ENCODE peak calls at places on chromosomes 16 and 17, in five cellular contexts. N, J, X, I and F are unnamed samples.

GRCh38 chr17:73228748-73229236 is 32.9 kb downstream of the CPSF4L start:
- DNase-seq in N (peak; percentile 60), J (peak; percentile 79), X (no peak), I (peak; percentile 76), F (peak; percentile 17)

GRCh38 chr17:393806-394717 is 41.5 kb upstream of the RPH3AL start:
- DNase-seq in N (no peak), J (no peak), X (no peak), I (no peak), F (no peak)

GRCh38 chr17:80879723-80880649 is 111.7 kb upstream of the CHMP6 start:
- DNase-seq in N (no peak), J (no peak), X (peak; percentile 49), I (no peak), F (no peak)

GRCh38 chr16:30394603-30395154 is 541 bp upstream of the ZNF48 start:
- DNase-seq in N (no peak), J (no peak), X (no peak), I (peak; percentile 42), F (no peak)

GRCh38 chr17:31740611-31741082 is 118.4 kb downstream of the COPRS start:
- DNase-seq in N (peak; percentile 92), J (peak; percentile 96), X (no peak), I (peak; percentile 45), F (no peak)

GRCh38 chr17:31404028-31404949 is 12.8 kb downstream of the RAB11FIP4 start:
- DNase-seq in N (no peak), J (no peak), X (no peak), I (no peak), F (no peak)

GRCh38 chr16:23072084-23072599 is 77.1 kb downstream of the USP31 start:
- DNase-seq in N (peak; percentile 58), J (no peak), X (no peak), I (peak; percentile 86), F (no peak)

GRCh38 chr17:48241131-48241591 is 133.6 kb downstream of the SNX11 start:
- DNase-seq in N (peak; percentile 77), J (peak; percentile 64), X (peak; percentile 46), I (peak; percentile 75), F (peak; percentile 19)

GRCh38 chr16:50692644-50692998 is 785 bp upstream of the NOD2 start:
- DNase-seq in N (no peak), J (no peak), X (no peak), I (no peak), F (no peak)

GRCh38 chr17:29049541-29050150 is 6.7 kb downstream of the PIPOX start:
- DNase-seq in N (no peak), J (no peak), X (no peak), I (no peak), F (no peak)

GRCh38 chr16:19430345-19430744 is 12.7 kb downstream of the TMC5 start:
- DNase-seq in N (no peak), J (no peak), X (no peak), I (no peak), F (no peak)

GRCh38 chr17:29726721-29727252 is 104.1 kb upstream of the CORO6 start:
- DNase-seq in N (no peak), J (peak; percentile 39), X (no peak), I (peak; percentile 27), F (no peak)

GRCh38 chr17:39252788-39253460 is 27.2 kb upstream of the STAC2 start:
- DNase-seq in N (no peak), J (no peak), X (no peak), I (no peak), F (no peak)

GRCh38 chr16:64627288-64627687 is 494.6 kb downstream of the CDH11 start:
- DNase-seq in N (no peak), J (no peak), X (no peak), I (no peak), F (no peak)

GRCh38 chr16:2280981-2281542 is 13.1 kb upstream of the RNPS1 start:
- DNase-seq in N (no peak), J (no peak), X (no peak), I (no peak), F (no peak)

GRCh38 chr17:79892457-79893236 is 53.4 kb upstream of the CBX4 start:
- DNase-seq in N (no peak), J (no peak), X (no peak), I (no peak), F (no peak)

GRCh38 chr16:72072514-72073342 is 9.7 kb downstream of the HPR start:
- DNase-seq in N (no peak), J (no peak), X (no peak), I (no peak), F (no peak)

GRCh38 chr17:8905256-8905778 is 37.8 kb upstream of the PIK3R6 start:
- DNase-seq in N (no peak), J (no peak), X (no peak), I (no peak), F (no peak)

GRCh38 chr17:42180411-42180921 is 476 bp downstream of the KCNH4 start:
- DNase-seq in N (no peak), J (no peak), X (peak; percentile 25), I (no peak), F (no peak)

GRCh38 chr17:21304091-21304490 is 19.6 kb downstream of the MAP2K3 start:
- DNase-seq in N (no peak), J (no peak), X (no peak), I (no peak), F (no peak)

GRCh38 chr17:1374426-1375177 is 25.4 kb downstream of the YWHAE start:
- DNase-seq in N (no peak), J (no peak), X (no peak), I (no peak), F (no peak)

GRCh38 chr16:67186550-67186950 is 2.8 kb upstream of the MATCAP1 start:
- DNase-seq in N (no peak), J (no peak), X (no peak), I (no peak), F (no peak)

GRCh38 chr17:29588561-29589411 is 662 bp downstream of the GIT1 start:
- DNase-seq in N (no peak), J (no peak), X (no peak), I (no peak), F (peak; percentile 64)

GRCh38 chr17:61168506-61168905 is 231.1 kb upstream of the TBX2 start:
- DNase-seq in N (no peak), J (no peak), X (no peak), I (no peak), F (no peak)

GRCh38 chr17:19718041-19718612 is 1.7 kb upstream of the SLC47A2 start:
- DNase-seq in N (no peak), J (no peak), X (no peak), I (no peak), F (no peak)

GRCh38 chr16:47374629-47375028 is 86.2 kb downstream of the ITFG1 start:
- DNase-seq in N (no peak), J (no peak), X (no peak), I (peak; percentile 74), F (no peak)

GRCh38 chr17:57288034-57288752 is 31.9 kb downstream of the MSI2 start:
- DNase-seq in N (no peak), J (no peak), X (peak; percentile 54), I (no peak), F (no peak)

GRCh38 chr17:82528484-82529265 is 9.1 kb downstream of the FOXK2 start:
- DNase-seq in N (peak; percentile 35), J (peak; percentile 82), X (peak; percentile 21), I (peak; percentile 50), F (no peak)

GRCh38 chr16:84308120-84308519 is 13.4 kb downstream of the WFDC1 start:
- DNase-seq in N (peak; percentile 24), J (peak; percentile 36), X (peak; percentile 78), I (no peak), F (peak; percentile 24)

GRCh38 chr17:70913086-70913485 is 743.8 kb downstream of the KCNJ2 start:
- DNase-seq in N (no peak), J (peak; percentile 79), X (no peak), I (peak; percentile 40), F (no peak)

GRCh38 chr17:59914274-59914854 is 21.4 kb downstream of the RPS6KB1 start:
- DNase-seq in N (no peak), J (peak; percentile 50), X (no peak), I (peak; percentile 37), F (no peak)

GRCh38 chr16:593406-593805 is 3.5 kb downstream of the RAB40C start:
- DNase-seq in N (no peak), J (no peak), X (no peak), I (no peak), F (no peak)